ENCODE peak calls at places on chromosomes 16 and 17, in seven cellular contexts. One of them, this sample, is unnamed.

GRCh38 chr16:25713785-25714570 is 22.2 kb downstream of the HS3ST4 start:
- DNase-seq in esophagus muscularis mucosa: no peak
- DNase-seq in psoas muscle: no peak
- DNase-seq in fibroblast of lung: no peak
- DNase-seq in RWPE2: no peak
- DNase-seq in mammary epithelial cell: no peak
- DNase-seq in CD8-positive, alpha-beta T cell: no peak
- DNase-seq in this sample: no peak

GRCh38 chr16:54936979-54937672 is 6.5 kb downstream of the IRX5 start:
- DNase-seq in esophagus muscularis mucosa: peak; percentile 90
- DNase-seq in psoas muscle: peak; percentile 81
- DNase-seq in fibroblast of lung: peak; percentile 66
- DNase-seq in RWPE2: no peak
- DNase-seq in mammary epithelial cell: peak; percentile 82
- DNase-seq in CD8-positive, alpha-beta T cell: no peak
- DNase-seq in this sample: peak; percentile 75

GRCh38 chr16:4003576-4003975 is 112.7 kb downstream of the ADCY9 start:
- DNase-seq in esophagus muscularis mucosa: no peak
- DNase-seq in psoas muscle: peak; percentile 23
- DNase-seq in fibroblast of lung: no peak
- DNase-seq in RWPE2: no peak
- DNase-seq in mammary epithelial cell: no peak
- DNase-seq in CD8-positive, alpha-beta T cell: no peak
- DNase-seq in this sample: no peak

GRCh38 chr17:83196088-83196765 is 116.8 kb downstream of the METRNL start:
- DNase-seq in esophagus muscularis mucosa: no peak
- DNase-seq in psoas muscle: peak; percentile 57
- DNase-seq in fibroblast of lung: peak; percentile 64
- DNase-seq in RWPE2: no peak
- DNase-seq in mammary epithelial cell: no peak
- DNase-seq in CD8-positive, alpha-beta T cell: no peak
- DNase-seq in this sample: no peak

GRCh38 chr17:38912221-38912813 is 13.1 kb upstream of the LASP1NB start:
- DNase-seq in esophagus muscularis mucosa: no peak
- DNase-seq in psoas muscle: peak; percentile 74
- DNase-seq in fibroblast of lung: no peak
- DNase-seq in RWPE2: peak; percentile 39
- DNase-seq in mammary epithelial cell: no peak
- DNase-seq in CD8-positive, alpha-beta T cell: no peak
- DNase-seq in this sample: no peak

GRCh38 chr17:4945176-4945943 is 3.0 kb downstream of the PFN1 start:
- DNase-seq in esophagus muscularis mucosa: peak; percentile 94
- DNase-seq in psoas muscle: peak; percentile 90
- DNase-seq in fibroblast of lung: peak; percentile 90
- DNase-seq in RWPE2: peak; percentile 92
- DNase-seq in mammary epithelial cell: peak; percentile 93
- DNase-seq in CD8-positive, alpha-beta T cell: peak; percentile 79
- DNase-seq in this sample: peak; percentile 89

GRCh38 chr16:64621616-64622015 is 500.2 kb downstream of the CDH11 start:
- DNase-seq in esophagus muscularis mucosa: no peak
- DNase-seq in psoas muscle: no peak
- DNase-seq in fibroblast of lung: peak; percentile 21
- DNase-seq in RWPE2: no peak
- DNase-seq in mammary epithelial cell: no peak
- DNase-seq in CD8-positive, alpha-beta T cell: no peak
- DNase-seq in this sample: no peak

GRCh38 chr16:27640277-27640600 is 90.3 kb downstream of the KATNIP start:
- DNase-seq in esophagus muscularis mucosa: no peak
- DNase-seq in psoas muscle: no peak
- DNase-seq in fibroblast of lung: peak; percentile 13
- DNase-seq in RWPE2: no peak
- DNase-seq in mammary epithelial cell: peak; percentile 56
- DNase-seq in CD8-positive, alpha-beta T cell: no peak
- DNase-seq in this sample: no peak

GRCh38 chr17:64418506-64419339 is 28.1 kb upstream of the PECAM1 start:
- DNase-seq in esophagus muscularis mucosa: no peak
- DNase-seq in psoas muscle: no peak
- DNase-seq in fibroblast of lung: peak; percentile 54
- DNase-seq in RWPE2: no peak
- DNase-seq in mammary epithelial cell: peak; percentile 39
- DNase-seq in CD8-positive, alpha-beta T cell: no peak
- DNase-seq in this sample: peak; percentile 37

GRCh38 chr17:79938696-79939435 is 96.8 kb downstream of the TBC1D16 start:
- DNase-seq in esophagus muscularis mucosa: no peak
- DNase-seq in psoas muscle: peak; percentile 48
- DNase-seq in fibroblast of lung: no peak
- DNase-seq in RWPE2: no peak
- DNase-seq in mammary epithelial cell: no peak
- DNase-seq in CD8-positive, alpha-beta T cell: no peak
- DNase-seq in this sample: no peak

GRCh38 chr17:9728564-9728963 is 62.8 kb downstream of the DHRS7C start:
- DNase-seq in esophagus muscularis mucosa: no peak
- DNase-seq in psoas muscle: no peak
- DNase-seq in fibroblast of lung: no peak
- DNase-seq in RWPE2: no peak
- DNase-seq in mammary epithelial cell: no peak
- DNase-seq in CD8-positive, alpha-beta T cell: no peak
- DNase-seq in this sample: no peak

GRCh38 chr16:4379001-4379688 is 7.5 kb downstream of the VASN start:
- DNase-seq in esophagus muscularis mucosa: no peak
- DNase-seq in psoas muscle: no peak
- DNase-seq in fibroblast of lung: no peak
- DNase-seq in RWPE2: no peak
- DNase-seq in mammary epithelial cell: no peak
- DNase-seq in CD8-positive, alpha-beta T cell: peak; percentile 27
- DNase-seq in this sample: no peak

GRCh38 chr17:41917957-41918391 is 777 bp downstream of the ACLY start:
- DNase-seq in esophagus muscularis mucosa: no peak
- DNase-seq in psoas muscle: peak; percentile 86
- DNase-seq in fibroblast of lung: peak; percentile 38
- DNase-seq in RWPE2: no peak
- DNase-seq in mammary epithelial cell: peak; percentile 31
- DNase-seq in CD8-positive, alpha-beta T cell: peak; percentile 44
- DNase-seq in this sample: no peak

GRCh38 chr17:13154403-13154802 is 136.6 kb upstream of the ELAC2 start:
- DNase-seq in esophagus muscularis mucosa: no peak
- DNase-seq in psoas muscle: no peak
- DNase-seq in fibroblast of lung: peak; percentile 28
- DNase-seq in RWPE2: no peak
- DNase-seq in mammary epithelial cell: no peak
- DNase-seq in CD8-positive, alpha-beta T cell: no peak
- DNase-seq in this sample: no peak

GRCh38 chr17:43328650-43329049 is 70.1 kb upstream of the ARL4D start:
- DNase-seq in esophagus muscularis mucosa: no peak
- DNase-seq in psoas muscle: no peak
- DNase-seq in fibroblast of lung: no peak
- DNase-seq in RWPE2: no peak
- DNase-seq in mammary epithelial cell: no peak
- DNase-seq in CD8-positive, alpha-beta T cell: no peak
- DNase-seq in this sample: no peak

GRCh38 chr17:62822080-62822904 is 14.2 kb upstream of the MARCHF10 start:
- DNase-seq in esophagus muscularis mucosa: peak; percentile 47
- DNase-seq in psoas muscle: no peak
- DNase-seq in fibroblast of lung: peak; percentile 55
- DNase-seq in RWPE2: no peak
- DNase-seq in mammary epithelial cell: no peak
- DNase-seq in CD8-positive, alpha-beta T cell: no peak
- DNase-seq in this sample: no peak

GRCh38 chr17:17836818-17837379 is at the start of gene SREBF1:
- DNase-seq in esophagus muscularis mucosa: no peak
- DNase-seq in psoas muscle: peak; percentile 76
- DNase-seq in fibroblast of lung: peak; percentile 53
- DNase-seq in RWPE2: no peak
- DNase-seq in mammary epithelial cell: no peak
- DNase-seq in CD8-positive, alpha-beta T cell: peak; percentile 66
- DNase-seq in this sample: no peak

GRCh38 chr17:33381201-33381600 is 88.1 kb upstream of the ASIC2 start:
- DNase-seq in esophagus muscularis mucosa: no peak
- DNase-seq in psoas muscle: no peak
- DNase-seq in fibroblast of lung: no peak
- DNase-seq in RWPE2: no peak
- DNase-seq in mammary epithelial cell: no peak
- DNase-seq in CD8-positive, alpha-beta T cell: no peak
- DNase-seq in this sample: no peak
- H3K4me1 ChIP-seq in esophagus muscularis mucosa: no peaks in the 10 kb centered on the region
- H3K4me1 ChIP-seq in psoas muscle: no peaks in the 10 kb centered on the region
- H3K4me1 ChIP-seq in fibroblast of lung: no peaks in the 10 kb centered on the region
- H3K4me1 ChIP-seq in RWPE2: no peaks in the 10 kb centered on the region
- H3K4me1 ChIP-seq in mammary epithelial cell: no peaks in the 10 kb centered on the region
- H3K4me1 ChIP-seq in CD8-positive, alpha-beta T cell: no peaks in the 10 kb centered on the region
- H3K4me1 ChIP-seq in this sample: no peaks in the 10 kb centered on the region

DNA sequence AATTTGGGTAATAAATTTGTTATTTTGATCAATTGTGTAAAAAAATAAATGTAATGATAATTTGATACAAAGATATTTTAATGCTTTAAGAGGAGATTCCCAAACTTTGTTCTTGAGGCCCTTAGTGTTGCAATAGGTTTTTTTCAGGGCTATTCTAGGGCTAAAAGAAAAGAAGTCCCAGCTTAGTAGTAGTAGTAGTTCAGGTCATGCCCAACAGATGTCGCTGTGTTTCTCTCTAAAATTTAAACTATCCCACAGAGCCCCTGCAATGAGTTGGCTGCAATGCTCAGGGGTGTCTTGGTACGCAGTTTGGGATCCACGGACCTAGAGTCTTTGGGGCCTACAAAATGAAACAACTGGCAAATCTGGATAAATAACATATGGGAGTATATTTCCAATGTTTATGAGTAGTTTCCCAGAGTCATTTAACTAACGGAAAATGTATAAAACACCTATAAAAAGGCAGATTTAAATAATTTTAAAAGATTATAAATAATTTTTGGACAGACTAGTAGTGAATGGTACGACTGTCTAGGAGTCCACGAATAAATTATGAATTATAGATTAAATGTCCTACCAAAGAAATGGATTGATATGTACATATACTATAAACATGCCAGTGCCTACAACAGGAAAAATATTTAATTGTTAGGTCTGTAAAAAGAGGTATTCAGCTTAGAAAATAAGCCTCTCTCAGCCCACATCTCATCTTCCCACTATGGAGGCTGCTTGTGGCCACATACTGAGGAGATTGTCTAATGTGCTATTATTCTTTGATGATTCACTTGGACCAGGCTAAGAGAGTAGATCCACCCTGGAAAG is 228.5 kb upstream of the PMFBP1 start:
- DNase-seq in esophagus muscularis mucosa: no peak
- DNase-seq in psoas muscle: no peak
- DNase-seq in fibroblast of lung: peak; percentile 80
- DNase-seq in RWPE2: no peak
- DNase-seq in mammary epithelial cell: peak; percentile 28
- DNase-seq in CD8-positive, alpha-beta T cell: no peak
- DNase-seq in this sample: peak; percentile 23
- H3K27ac ChIP-seq in esophagus muscularis mucosa: no peak overlapping the region
- H3K27ac ChIP-seq in psoas muscle: no peak overlapping the region
- H3K27ac ChIP-seq in fibroblast of lung: no peak overlapping the region
- H3K27ac ChIP-seq in RWPE2: no peak overlapping the region
- H3K27ac ChIP-seq in mammary epithelial cell: no peak overlapping the region
- H3K27ac ChIP-seq in CD8-positive, alpha-beta T cell: no peak overlapping the region
- H3K27ac ChIP-seq in this sample: no peak overlapping the region

GRCh38 chr17:58252141-58252540 is 13.8 kb downstream of the LPO start:
- DNase-seq in esophagus muscularis mucosa: no peak
- DNase-seq in psoas muscle: no peak
- DNase-seq in fibroblast of lung: no peak
- DNase-seq in RWPE2: no peak
- DNase-seq in mammary epithelial cell: no peak
- DNase-seq in CD8-positive, alpha-beta T cell: no peak
- DNase-seq in this sample: no peak
- TF ChIP-seq CTCF in esophagus muscularis mucosa: no peak
- TF ChIP-seq CTCF in psoas muscle: no peak
- TF ChIP-seq CTCF in fibroblast of lung: no peak
- TF ChIP-seq CTCF in RWPE2: no peak
- TF ChIP-seq CTCF in mammary epithelial cell: no peak
- TF ChIP-seq CTCF in CD8-positive, alpha-beta T cell: no peak
- TF ChIP-seq CTCF in this sample: no peak

DNA sequence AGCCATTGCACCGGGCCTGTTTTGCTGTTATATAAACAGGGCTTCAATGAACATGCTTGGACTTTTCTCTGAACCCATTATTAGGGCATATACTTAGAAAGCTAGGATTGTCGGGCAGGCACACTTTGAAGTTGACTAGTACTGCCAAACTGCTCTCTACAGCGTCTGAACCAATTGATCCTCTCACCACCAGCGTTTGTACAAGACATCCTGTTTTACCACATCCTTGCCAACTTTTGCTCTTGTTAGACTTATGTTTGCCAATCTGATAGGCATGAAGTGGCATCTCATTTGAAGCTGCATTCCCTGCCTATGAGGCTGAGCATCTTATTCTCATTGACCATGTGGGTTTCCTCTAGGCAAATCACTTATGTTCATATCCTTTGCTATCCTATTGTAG is 7.4 kb upstream of the PPP1R9B start:
- DNase-seq in esophagus muscularis mucosa: no peak
- DNase-seq in psoas muscle: no peak
- DNase-seq in fibroblast of lung: no peak
- DNase-seq in RWPE2: no peak
- DNase-seq in mammary epithelial cell: no peak
- DNase-seq in CD8-positive, alpha-beta T cell: no peak
- DNase-seq in this sample: no peak
- H3K4me1 ChIP-seq in esophagus muscularis mucosa: peaks cover 49% of the 10 kb centered on the region
- H3K4me1 ChIP-seq in psoas muscle: peaks cover 42% of the 10 kb centered on the region
- H3K4me1 ChIP-seq in fibroblast of lung: peaks cover 8% of the 10 kb centered on the region
- H3K4me1 ChIP-seq in RWPE2: peaks cover 21% of the 10 kb centered on the region
- H3K4me1 ChIP-seq in mammary epithelial cell: peaks cover 38% of the 10 kb centered on the region
- H3K4me1 ChIP-seq in CD8-positive, alpha-beta T cell: peaks cover 40% of the 10 kb centered on the region
- H3K4me1 ChIP-seq in this sample: no peaks in the 10 kb centered on the region